ENCODE peak calls at places on chromosomes 4 and X, in ten cellular contexts. J is EL; E is neural progenitor cell; I is T follicular helper cell; P is astrocyte of the spinal cord; N is stimulated activated CD4-positive, alpha-beta T cell treated with anti-CD3 and anti-CD28 coated beads, Interleukin-15, amount 100 ng/mL, for 1 hour; X is CD4-positive, alpha-beta memory T cell; S is hippocampal formation; F is NCI-H2107; R is ascending aorta. C is an unnamed sample.

GRCh38 chr4:108693211-108693610 is 42.8 kb downstream of the OSTC start:
- DNase-seq in J (no peak), E (no peak), I (no peak), P (no peak), N (no peak), X (no peak), S (no peak), F (no peak), R (no peak), C (no peak)

GRCh38 chr4:52783069-52783468 is 31.8 kb upstream of the ERVMER34-1 start:
- DNase-seq in J (no peak), E (no peak), I (no peak), P (no peak), N (no peak), X (no peak), S (no peak), F (no peak), R (no peak), C (no peak)

GRCh38 chrX:111098874-111099273 is 2.9 kb downstream of the PAK3 start:
- DNase-seq in J (peak), E (peak), I (peak), P (peak), N (peak), X (peak), S (peak), F (peak), R (peak), C (no peak)

GRCh38 chrX:15864629-15865028 is 10.0 kb upstream of the AP1S2 start:
- DNase-seq in J (peak), E (no peak), I (no peak), P (peak), N (no peak), X (no peak), S (no peak), F (no peak), R (no peak), C (no peak)

GRCh38 chr4:165379662-165380061 is 854 bp downstream of the CPE start:
- DNase-seq in J (no peak), E (peak), I (peak), P (no peak), N (no peak), X (no peak), S (peak), F (no peak), R (peak), C (no peak)

GRCh38 chr4:55549888-55550287 is 3.2 kb upstream of the CLOCK start:
- DNase-seq in J (peak), E (no peak), I (no peak), P (peak), N (no peak), X (no peak), S (no peak), F (no peak), R (no peak), C (no peak)

GRCh38 chr4:156767911-156768415 is 203.6 kb downstream of the PDGFC start:
- DNase-seq in J (no peak), E (no peak), I (no peak), P (no peak), N (no peak), X (no peak), S (no peak), F (no peak), R (no peak), C (no peak)

GRCh38 chrX:120251471-120252011 is 929 bp downstream of the ZBTB33 start:
- DNase-seq in J (peak), E (peak), I (no peak), P (peak), N (peak), X (peak), S (peak), F (no peak), R (no peak), C (peak)

GRCh38 chr4:2048831-2049230 is 10.3 kb upstream of the NAT8L start:
- DNase-seq in J (no peak), E (no peak), I (no peak), P (no peak), N (no peak), X (no peak), S (no peak), F (no peak), R (peak), C (no peak)

GRCh38 chr4:44791842-44792241 is 65.5 kb upstream of the GNPDA2 start:
- DNase-seq in J (no peak), E (no peak), I (no peak), P (no peak), N (no peak), X (no peak), S (no peak), F (no peak), R (no peak), C (no peak)

GRCh38 chr4:7358100-7358735 is 76.5 kb downstream of the PSAPL1 start:
- DNase-seq in J (peak), E (no peak), I (no peak), P (peak), N (no peak), X (no peak), S (no peak), F (no peak), R (no peak), C (peak)

GRCh38 chrX:49042581-49043219 is 457 bp downstream of the TFE3 start:
- DNase-seq in J (peak), E (no peak), I (no peak), P (no peak), N (no peak), X (no peak), S (no peak), F (no peak), R (no peak), C (no peak)

GRCh38 chrX:10884246-10884645 is 226.9 kb upstream of the HCCS start:
- DNase-seq in J (no peak), E (no peak), I (no peak), P (no peak), N (no peak), X (no peak), S (no peak), F (no peak), R (no peak), C (no peak)

GRCh38 chr4:98203406-98204235 is 57.6 kb upstream of the RAP1GDS1 start:
- DNase-seq in J (no peak), E (no peak), I (no peak), P (no peak), N (no peak), X (peak), S (no peak), F (no peak), R (no peak), C (no peak)

C was measured in endothelial cell of umbilical vein.